ENCODE peak calls at places on chromosomes 3 and 15, in five cellular contexts. I is NCI-H1694, T is COR-L47, X is WTC11, B is kidney. P is an unnamed sample.

GRCh38 chr3:44568561-44568960 is 13.6 kb downstream of the ZKSCAN7 start:
- DNase-seq in B (no peak), X (no peak), I (no peak), T (no peak), P (no peak)

GRCh38 chr3:72088486-72089025 is 303.6 kb upstream of the PROK2 start:
- DNase-seq in T (no peak), B (no peak), X (no peak), I (no peak), P (no peak)

GRCh38 chr3:97914390-97914789 is 57.8 kb downstream of the RIOX2 start:
- DNase-seq in X (no peak), I (no peak), B (no peak), T (no peak), P (no peak)

GRCh38 chr3:49625971-49626640 is 48.0 kb upstream of the APEH start:
- DNase-seq in B (no peak), X (no peak), T (no peak), I (no peak), P (no peak)

GRCh38 chr3:42442640-42443039 is 32.2 kb upstream of the LYZL4 start:
- DNase-seq in X (peak), I (no peak), T (no peak), B (no peak), P (no peak)

GRCh38 chr3:24364359-24364758 is 130.3 kb downstream of the THRB start:
- DNase-seq in I (no peak), X (no peak), T (no peak), B (no peak), P (no peak)

GRCh38 chr3:128804817-128805166 is 74.6 kb upstream of the ACAD9 start:
- DNase-seq in B (no peak), X (no peak), I (no peak), T (no peak), P (no peak)

GRCh38 chr3:172071780-172072179 is 32.4 kb downstream of the FNDC3B start:
- DNase-seq in I (no peak), T (no peak), X (no peak), B (no peak), P (no peak)

GRCh38 chr15:35769656-35770055 is 223.7 kb upstream of the DPH6 start:
- DNase-seq in T (no peak), X (no peak), B (no peak), I (no peak), P (no peak)

GRCh38 chr3:37920156-37920686 is 58.5 kb downstream of the CTDSPL start:
- DNase-seq in T (no peak), I (peak), X (no peak), B (no peak), P (no peak)

GRCh38 chr3:195366200-195366910 is 76.5 kb downstream of the ACAP2 start:
- DNase-seq in T (no peak), I (no peak), B (no peak), X (no peak), P (no peak)

GRCh38 chr3:29757054-29757777 is 476.3 kb downstream of the RBMS3 start:
- DNase-seq in X (no peak), T (no peak), B (no peak), I (no peak), P (no peak)

GRCh38 chr3:67598814-67599556 is 55.4 kb downstream of the SUCLG2 start:
- DNase-seq in X (no peak), I (no peak), T (no peak), B (no peak), P (no peak)

GRCh38 chr15:70826634-70827033 is 27.3 kb downstream of the LARP6 start:
- DNase-seq in I (no peak), T (no peak), B (no peak), X (no peak), P (no peak)

GRCh38 chr3:195045481-195045880 is 225.5 kb downstream of the XXYLT1 start:
- DNase-seq in I (no peak), B (peak), T (no peak), X (no peak), P (peak)

GRCh38 chr3:17605032-17605431 is 137.4 kb downstream of the TBC1D5 start:
- DNase-seq in I (no peak), X (no peak), T (no peak), B (no peak), P (no peak)

GRCh38 chr15:88605507-88606436 is 15.4 kb upstream of the AEN start:
- DNase-seq in B (no peak), T (peak), I (no peak), X (peak), P (no peak)

GRCh38 chr3:152192050-152192449 is 76.7 kb upstream of the MBNL1 start:
- DNase-seq in T (no peak), B (no peak), X (no peak), I (no peak), P (no peak)

GRCh38 chr3:48430359-48431101 is 644 bp upstream of the PLXNB1 start:
- DNase-seq in I (no peak), B (no peak), X (no peak), T (no peak), P (peak)

GRCh38 chr15:60782316-60782715 is 303.4 kb upstream of the ICE2 start:
- DNase-seq in T (no peak), I (no peak), B (no peak), X (no peak), P (no peak)

GRCh38 chr3:149954812-149955211 is 15.9 kb downstream of the PFN2 start:
- DNase-seq in X (no peak), T (no peak), B (no peak), I (no peak), P (no peak)

GRCh38 chr15:68795298-68795848 is 25.3 kb downstream of the ANP32A start:
- DNase-seq in I (no peak), B (peak), T (peak), X (peak), P (peak)

GRCh38 chr3:158768881-158769518 is 32.9 kb upstream of the MFSD1 start:
- DNase-seq in X (no peak), I (no peak), B (no peak), T (no peak), P (no peak)

GRCh38 chr15:72680931-72681330 is 5.1 kb downstream of the HIGD2B start:
- DNase-seq in I (no peak), B (no peak), X (no peak), T (no peak), P (no peak)

GRCh38 chr3:139552632-139553335 is 13.2 kb upstream of the RBP1 start:
- DNase-seq in B (no peak), X (no peak), T (no peak), I (no peak), P (no peak)

GRCh38 chr15:70478251-70478990 is 284.9 kb downstream of the UACA start:
- DNase-seq in B (peak), T (no peak), I (no peak), X (no peak), P (no peak)

GRCh38 chr15:82875411-82876003 is 66.1 kb downstream of the WHAMM start:
- DNase-seq in X (no peak), T (no peak), B (no peak), I (no peak), P (no peak)

GRCh38 chr15:52163321-52164190 is 27.6 kb downstream of the GNB5 start:
- DNase-seq in T (no peak), I (no peak), X (peak), B (no peak), P (no peak)

GRCh38 chr3:122383915-122384697 is at the start of gene FAM162A:
- DNase-seq in T (peak), I (peak), B (peak), X (peak), P (peak)

GRCh38 chr3:161371441-161372320 is at the start of gene SPTSSB:
- DNase-seq in T (peak), I (peak), B (peak), X (peak), P (peak)

GRCh38 chr15:45588199-45588910 is 1.2 kb downstream of the BLOC1S6 start:
- DNase-seq in B (no peak), X (no peak), T (no peak), I (no peak), P (no peak)

GRCh38 chr3:33394403-33395054 is 45.7 kb downstream of the UBP1 start:
- DNase-seq in T (no peak), I (no peak), B (no peak), X (no peak), P (no peak)

GRCh38 chr3:62125376-62125775 is 248.0 kb downstream of the FEZF2 start:
- DNase-seq in X (no peak), I (no peak), T (no peak), B (no peak), P (no peak)

GRCh38 chr15:66650433-66650832 is 51.6 kb upstream of the SMAD6 start:
- DNase-seq in I (no peak), T (no peak), X (no peak), B (peak), P (peak)

GRCh38 chr15:67062365-67062985 is 2.9 kb upstream of the SMAD3 start:
- DNase-seq in X (no peak), B (no peak), T (no peak), I (no peak), P (no peak)

GRCh38 chr3:82581350-82581749 is 819.9 kb upstream of the GBE1 start:
- DNase-seq in T (no peak), B (no peak), I (no peak), X (no peak), P (no peak)

GRCh38 chr15:89768071-89768500 is 8.0 kb upstream of the MESP2 start:
- DNase-seq in T (no peak), B (peak), X (no peak), I (no peak), P (no peak)

GRCh38 chr3:50666801-50667200 is 7.9 kb upstream of the DOCK3 start:
- DNase-seq in I (no peak), B (no peak), T (no peak), X (no peak), P (no peak)

GRCh38 chr3:39541917-39542329 is 74.4 kb downstream of the MOBP start:
- DNase-seq in B (no peak), X (no peak), I (no peak), T (peak), P (no peak)

GRCh38 chr3:13282528-13282985 is 137.6 kb downstream of the NUP210 start:
- DNase-seq in X (peak), T (no peak), I (no peak), B (no peak), P (no peak)

P was measured in upper lobe of right lung.